ENCODE peak calls at places on chromosomes 3 and 15, in four cellular contexts. X is GOT3, S is Kasumi-1, I is GDM1. C is an unnamed sample.

GRCh38 chr3:184317201-184317600 is 2.8 kb downstream of the EIF4G1 start:
- DNase-seq in X (no peak), S (no peak), I (no peak), C (no peak)

GRCh38 chr3:151838574-151839312 is 24.8 kb downstream of the AADAC start:
- DNase-seq in X (no peak), S (peak), I (peak), C (no peak)

GRCh38 chr3:155089495-155089894 is 9.4 kb downstream of the MME start:
- DNase-seq in X (no peak), S (no peak), I (no peak), C (no peak)

GRCh38 chr15:79091204-79091867 is 756 bp upstream of the RASGRF1 start:
- DNase-seq in X (no peak), S (no peak), I (no peak), C (no peak)

GRCh38 chr3:13025778-13026518 is 47.3 kb downstream of the IQSEC1 start:
- DNase-seq in X (no peak), S (no peak), I (no peak), C (no peak)

GRCh38 chr3:20054549-20054987 is 14.3 kb downstream of the KAT2B start:
- DNase-seq in X (no peak), S (peak), I (no peak), C (peak)

GRCh38 chr3:117553461-117553860 is 843.9 kb downstream of the TUSC7 start:
- DNase-seq in X (no peak), S (no peak), I (no peak), C (no peak)

GRCh38 chr3:134201201-134202130 is 49.2 kb downstream of the RYK start:
- DNase-seq in X (no peak), S (no peak), I (no peak), C (no peak)

GRCh38 chr3:40845447-40845846 is 320.7 kb downstream of the ZNF621 start:
- DNase-seq in X (no peak), S (no peak), I (no peak), C (no peak)

GRCh38 chr3:150765949-150766720 is 3.2 kb upstream of the SIAH2 start:
- DNase-seq in X (no peak), S (no peak), I (no peak), C (no peak)

GRCh38 chr15:96606617-96607016 is 276.1 kb downstream of the NR2F2 start:
- DNase-seq in X (no peak), S (no peak), I (no peak), C (no peak)

GRCh38 chr3:7075901-7076300 is 215.0 kb downstream of the GRM7 start:
- DNase-seq in X (no peak), S (peak), I (no peak), C (no peak)

GRCh38 chr3:171792549-171792948 is 17.7 kb downstream of the PLD1 start:
- DNase-seq in X (no peak), S (peak), I (no peak), C (no peak)

GRCh38 chr15:60396964-60397771 is 618 bp downstream of the ANXA2 start:
- DNase-seq in X (peak), S (peak), I (no peak), C (peak)

GRCh38 chr3:14199641-14200040 is 21.0 kb downstream of the LSM3 start:
- DNase-seq in X (no peak), S (no peak), I (no peak), C (no peak)

GRCh38 chr3:143595456-143596077 is 252.7 kb downstream of the SLC9A9 start:
- DNase-seq in X (no peak), S (peak), I (no peak), C (no peak)

GRCh38 chr15:84949043-84949442 is 32.6 kb upstream of the PDE8A start:
- DNase-seq in X (no peak), S (no peak), I (no peak), C (no peak)

GRCh38 chr3:40200754-40201316 is 108.7 kb upstream of the EIF1B start:
- DNase-seq in X (no peak), S (no peak), I (no peak), C (no peak)

GRCh38 chr15:26453914-26454313 is 319.0 kb downstream of the GABRB3 start:
- DNase-seq in X (no peak), S (no peak), I (no peak), C (no peak)

GRCh38 chr3:71961891-71962290 is 176.9 kb upstream of the PROK2 start:
- DNase-seq in X (no peak), S (no peak), I (no peak), C (no peak)

GRCh38 chr3:127820221-127820870 is 2.0 kb downstream of the MGLL start:
- DNase-seq in X (no peak), S (no peak), I (no peak), C (no peak)

GRCh38 chr3:55329849-55330248 is 157.3 kb downstream of the WNT5A start:
- DNase-seq in X (no peak), S (no peak), I (no peak), C (no peak)

GRCh38 chr3:9037113-9037715 is 73.9 kb upstream of the RAD18 start:
- DNase-seq in X (no peak), S (peak), I (peak), C (peak)

GRCh38 chr3:69290430-69290829 is 95.5 kb downstream of the FRMD4B start:
- DNase-seq in X (no peak), S (no peak), I (no peak), C (no peak)

GRCh38 chr15:77525907-77526581 is 105.4 kb downstream of the HMG20A start:
- DNase-seq in X (no peak), S (no peak), I (no peak), C (no peak)

GRCh38 chr3:13199006-13199776 is 126.0 kb upstream of the IQSEC1 start:
- DNase-seq in X (no peak), S (no peak), I (no peak), C (no peak)

GRCh38 chr3:175778994-175779393 is 919.9 kb downstream of the NAALADL2 start:
- DNase-seq in X (no peak), S (no peak), I (no peak), C (no peak)

GRCh38 chr3:49358884-49359225 is 702 bp upstream of the GPX1 start:
- DNase-seq in X (no peak), S (peak), I (no peak), C (no peak)

GRCh38 chr3:168047190-168047795 is 48.4 kb downstream of the GOLIM4 start:
- DNase-seq in X (no peak), S (peak), I (peak), C (no peak)

GRCh38 chr15:35606345-35606744 is 60.4 kb upstream of the DPH6 start:
- DNase-seq in X (no peak), S (no peak), I (no peak), C (no peak)

GRCh38 chr3:25588441-25589103 is 76.1 kb downstream of the TOP2B start:
- DNase-seq in X (no peak), S (no peak), I (no peak), C (no peak)

GRCh38 chr3:194472290-194472920 is 14.4 kb downstream of the ATP13A3 start:
- DNase-seq in X (no peak), S (peak), I (peak), C (no peak)

GRCh38 chr3:38805765-38806386 is 10.1 kb downstream of the SCN10A start:
- DNase-seq in X (no peak), S (peak), I (peak), C (no peak)

GRCh38 chr3:98735761-98736269 is 27.3 kb upstream of the ST3GAL6 start:
- DNase-seq in X (no peak), S (no peak), I (no peak), C (no peak)

GRCh38 chr3:39639344-39640236 is 169.8 kb upstream of the MYRIP start:
- DNase-seq in X (no peak), S (peak), I (no peak), C (peak)

GRCh38 chr15:29430831-29431230 is 161.2 kb upstream of the NSMCE3 start:
- DNase-seq in X (no peak), S (no peak), I (no peak), C (no peak)

GRCh38 chr15:63896336-63897115 is 62.8 kb upstream of the HERC1 start:
- DNase-seq in X (peak), S (peak), I (peak), C (no peak)